ENCODE peak calls at places on chromosome 12, in four cellular contexts. T is WTC11, R is RWPE1, Y is mucosa of descending colon. E is an unnamed sample.
A peak's percentile ranks its signal among the peaks of the same experiment; 100 is the strongest.

GRCh38 chr12:39620664-39621658 is 1.4 kb upstream of the ABCD2 start:
- DNase-seq in Y (peak; percentile 44), T (no peak), R (no peak), E (no peak)

GRCh38 chr12:93199831-93200236 is 177.9 kb upstream of the NUDT4 start:
- DNase-seq in R (no peak), T (no peak), Y (no peak), E (no peak)

GRCh38 chr12:49903700-49904423 is at the start of gene FAIM2:
- DNase-seq in R (no peak), T (peak; percentile 54), Y (no peak), E (no peak)

GRCh38 chr12:55072093-55072492 is 52.3 kb downstream of the NEUROD4 start:
- DNase-seq in Y (peak; percentile 54), T (peak; percentile 80), R (peak; percentile 9), E (peak; percentile 65)

GRCh38 chr12:132561784-132562156 is 48.6 kb downstream of the LRCOL1 start:
- DNase-seq in Y (no peak), T (peak; percentile 77), R (peak; percentile 39), E (peak; percentile 50)

GRCh38 chr12:6199531-6200265 is 502 bp upstream of the CD9 start:
- DNase-seq in R (no peak), T (peak; percentile 60), Y (peak; percentile 78), E (no peak)

GRCh38 chr12:9022592-9022991 is 33.2 kb downstream of the KLRG1 start:
- DNase-seq in Y (no peak), T (no peak), R (no peak), E (no peak)

GRCh38 chr12:94710933-94711332 is 60.6 kb upstream of the TMCC3 start:
- DNase-seq in Y (no peak), T (peak; percentile 49), R (no peak), E (peak; percentile 25)

GRCh38 chr12:120488057-120488660 is 7.8 kb upstream of the DYNLL1 start:
- DNase-seq in Y (no peak), R (no peak), T (no peak), E (no peak)

GRCh38 chr12:67477682-67478265 is 170.8 kb upstream of the DYRK2 start:
- DNase-seq in Y (no peak), T (no peak), R (no peak), E (no peak)

DNA sequence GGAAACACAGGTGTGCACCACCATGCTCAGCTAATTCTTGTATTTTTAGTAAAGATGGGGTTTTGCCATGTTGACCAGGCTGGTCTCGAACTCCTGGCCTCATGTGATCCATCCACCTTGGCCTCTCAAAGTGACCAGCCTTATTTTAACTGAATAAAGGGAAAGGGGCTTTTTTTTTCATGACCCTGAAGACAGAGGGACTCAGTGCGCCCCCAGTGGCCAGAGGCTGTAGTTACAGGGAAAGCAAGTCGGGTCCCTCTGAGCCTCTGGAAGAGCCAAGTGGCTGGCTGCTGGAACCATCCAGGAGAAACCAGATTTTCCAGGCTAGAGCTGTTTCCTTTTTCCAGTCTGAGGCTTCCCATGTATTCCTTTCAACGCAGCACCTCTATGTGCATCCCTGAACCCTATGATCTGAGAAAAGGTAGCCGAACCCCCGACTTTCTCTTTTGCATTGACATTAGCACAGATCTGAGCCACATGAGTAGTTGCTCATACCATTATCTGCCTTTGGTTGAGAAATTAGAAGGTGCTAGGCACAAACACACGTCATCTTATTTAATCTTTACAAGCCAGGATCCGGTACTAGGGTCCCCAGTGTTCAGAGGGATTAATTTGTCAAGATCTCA is 342.7 kb downstream of the CACNA1C start:
- DNase-seq in T (peak; percentile 85), R (peak; percentile 40), Y (no peak), E (peak; percentile 76)
- TF ChIP-seq CTCF in T (peak; percentile 94), R (peak; percentile 39), Y (peak; percentile 85), E (peak; percentile 95)

DNA sequence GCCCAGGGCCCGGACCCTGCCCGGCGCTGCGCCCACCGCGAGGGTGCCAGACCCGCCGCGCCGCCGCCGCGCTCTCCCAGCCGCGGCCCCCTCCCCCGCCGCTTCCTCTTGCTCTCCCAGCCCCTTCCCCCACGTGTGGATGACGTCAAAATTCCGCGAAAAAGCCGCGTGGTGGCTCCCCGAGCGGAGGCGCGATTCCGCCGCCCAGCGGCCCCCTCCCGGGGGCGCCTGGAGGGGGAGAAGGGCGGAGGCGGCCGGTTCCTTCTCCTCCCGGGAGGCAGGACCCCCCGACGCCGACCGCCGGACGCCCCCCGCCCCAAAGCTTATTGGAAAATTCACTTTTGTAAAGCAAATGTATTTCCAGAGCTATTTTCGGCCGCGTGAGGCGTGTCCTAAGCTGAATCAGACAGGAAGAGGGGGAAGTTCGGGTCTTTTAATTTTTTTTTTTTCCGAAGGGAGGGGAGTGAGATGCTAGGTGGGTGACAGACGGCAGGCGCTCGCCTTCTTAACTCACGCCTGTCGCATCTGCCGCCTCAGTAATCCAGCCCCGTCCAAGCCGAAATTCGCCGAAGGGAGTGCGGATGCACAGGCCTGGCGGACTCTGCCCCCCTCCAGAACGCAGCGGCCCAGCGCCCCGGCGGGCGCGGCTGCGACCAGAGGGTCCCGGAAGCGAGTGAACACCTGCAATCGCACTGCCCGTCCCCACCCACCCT is 4.1 kb upstream of the CCND2 start:
- DNase-seq in R (peak; percentile 54), Y (peak; percentile 93), T (peak; percentile 85), E (peak; percentile 86)
- TF ChIP-seq CTCF in R (no peak), Y (no peak), T (no peak), E (no peak)

DNA sequence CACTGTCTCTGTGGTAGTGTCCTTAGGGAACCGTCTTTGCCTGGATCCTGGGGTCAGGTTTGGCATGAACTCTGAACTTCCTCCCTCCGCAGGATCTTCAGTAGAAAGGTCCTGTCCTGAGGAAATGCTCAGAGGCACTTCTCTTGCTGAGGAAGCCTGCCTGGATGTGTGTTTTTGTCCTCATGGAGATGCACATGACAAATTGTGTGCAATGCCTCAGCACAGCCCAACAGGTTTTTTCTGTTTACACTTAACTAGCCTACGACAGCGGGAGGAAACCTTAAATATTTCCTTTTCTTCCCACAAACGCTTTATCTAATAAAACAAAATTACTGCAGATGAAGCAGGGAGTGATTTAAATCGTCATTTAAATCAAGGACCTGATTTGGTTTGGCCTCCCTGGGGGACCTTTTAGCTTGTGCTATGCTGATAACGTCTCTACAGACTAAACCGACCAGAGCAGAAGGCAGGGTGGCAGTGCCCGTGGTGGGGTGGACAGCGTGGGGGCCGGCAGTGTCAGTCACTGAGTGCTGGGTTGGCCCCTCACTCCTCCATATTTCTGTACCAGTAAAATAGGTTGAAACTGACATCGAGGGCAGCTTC is 18.5 kb downstream of the FBXL14 start:
- DNase-seq in R (no peak), T (no peak), Y (no peak), E (no peak)
- TF ChIP-seq CTCF in R (no peak), T (no peak), Y (no peak), E (no peak)

GRCh38 chr12:126067930-126068329 is 1002.7 kb downstream of the AACS start:
- DNase-seq in T (no peak), R (no peak), Y (no peak), E (no peak)

GRCh38 chr12:126064028-126064427 is 998.8 kb downstream of the AACS start:
- DNase-seq in T (no peak), Y (no peak), R (no peak), E (no peak)

GRCh38 chr12:126069549-126070165 is 1004.4 kb downstream of the AACS start:
- DNase-seq in R (peak; percentile 27), Y (no peak), T (peak; percentile 47), E (peak; percentile 13)
- TF ChIP-seq CTCF in R (peak; percentile 60), Y (no peak), T (peak; percentile 38), E (peak; percentile 44)

GRCh38 chr12:98646165-98646764 is 1.2 kb downstream of the APAF1 start:
- DNase-seq in Y (no peak), R (no peak), T (no peak), E (no peak)
- TF ChIP-seq CTCF in Y (no peak), R (no peak), T (no peak), E (no peak)

DNA sequence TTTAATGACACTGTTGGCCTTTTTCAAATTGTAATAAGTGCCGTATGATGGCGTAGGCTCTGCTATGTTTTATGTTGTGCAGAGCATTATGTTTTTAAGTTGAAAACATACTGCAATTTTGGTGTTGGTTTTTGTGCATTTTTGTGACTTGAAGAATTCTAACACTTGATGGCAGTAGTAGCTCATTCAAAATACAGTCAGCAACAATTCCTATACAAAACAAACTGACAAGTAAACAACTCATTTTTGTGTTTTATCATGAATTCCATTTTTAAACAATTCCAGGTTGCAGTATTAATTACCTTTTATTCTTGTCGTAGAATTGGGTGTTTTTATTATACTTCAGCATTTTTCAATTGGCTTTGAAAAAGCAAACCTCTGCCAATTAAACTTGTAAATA is 4.0 kb upstream of the CCER1 start:
- DNase-seq in T (no peak), R (no peak), Y (no peak), E (no peak)
- TF ChIP-seq CTCF in T (no peak), R (no peak), Y (no peak), E (no peak)

GRCh38 chr12:77047341-77048202 is 17.8 kb downstream of the E2F7 start:
- DNase-seq in Y (no peak), T (no peak), R (no peak), E (no peak)
- TF ChIP-seq CTCF in Y (no peak), T (no peak), R (no peak), E (no peak)

DNA sequence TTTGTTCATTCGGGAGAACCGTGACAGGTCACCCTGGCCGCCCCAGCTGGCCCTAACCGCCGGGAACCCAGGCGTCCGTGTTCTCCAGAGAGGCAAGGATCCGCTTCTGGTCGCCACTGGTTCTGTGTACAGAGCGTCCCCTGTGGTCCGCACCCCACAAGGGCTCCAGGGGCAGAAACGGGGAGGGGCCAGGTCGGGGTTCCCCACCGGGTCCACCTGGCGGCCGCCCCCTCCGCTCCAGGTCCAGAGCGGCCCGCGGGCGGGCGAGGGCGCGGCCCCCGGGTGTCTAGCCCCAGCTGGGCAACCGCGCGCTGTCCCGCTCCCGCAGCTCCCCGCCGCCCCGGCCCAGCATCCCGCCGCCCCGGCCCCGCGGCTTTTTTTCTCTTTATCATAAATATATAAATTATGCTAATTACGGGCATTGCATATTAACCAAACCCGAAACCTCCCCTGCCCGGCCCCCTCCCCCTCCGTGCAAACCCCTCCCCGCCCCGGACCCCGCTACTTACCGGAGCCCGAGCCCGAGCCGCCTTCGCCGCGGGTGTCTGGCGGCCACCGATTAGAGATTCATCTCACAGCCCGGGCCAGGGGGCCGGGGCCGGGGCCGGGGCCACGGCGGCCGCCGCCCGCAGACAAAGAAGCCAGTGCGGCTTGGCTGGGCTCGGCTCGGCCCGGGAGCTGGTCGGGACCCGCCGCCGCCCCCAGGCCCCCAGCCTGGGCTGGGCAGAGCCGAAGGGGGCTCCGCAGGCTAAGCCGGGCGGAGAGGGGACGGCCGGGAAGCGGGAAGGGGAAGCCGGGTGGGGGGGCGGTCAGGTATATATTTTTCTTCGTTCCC is 512 bp downstream of the POU6F1 start:
- DNase-seq in Y (peak; percentile 82), R (peak; percentile 46), T (peak; percentile 70), E (peak; percentile 45)
- TF ChIP-seq CTCF in Y (no peak), R (peak; percentile 17), T (no peak), E (peak; percentile 4)